ENCODE peak calls at places on chromosomes 5 and 9, in eight cellular contexts. L is GM23338, P is Panc1, D is K562, M is AG09309, A is brain microvascular endothelial cell, I is choroid plexus epithelial cell, T is spleen. U is an unnamed sample.

GRCh38 chr9:127570533-127571111 is 41.5 kb upstream of the STXBP1 start:
- DNase-seq in D (no peak), P (no peak), I (no peak), M (no peak), A (no peak), L (no peak), T (no peak), U (peak)

GRCh38 chr9:128169925-128170324 is 9.9 kb downstream of the BBLN start:
- DNase-seq in I (no peak), A (no peak), T (no peak), M (no peak), L (no peak), P (no peak), D (no peak), U (no peak)

GRCh38 chr5:14250094-14250777 is 107.1 kb downstream of the TRIO start:
- DNase-seq in P (no peak), I (peak), M (no peak), L (peak), A (peak), T (no peak), D (peak), U (peak)

GRCh38 chr5:16585028-16585667 is 31.6 kb downstream of the RETREG1 start:
- DNase-seq in I (no peak), T (no peak), D (peak), P (no peak), L (peak), M (no peak), A (no peak), U (no peak)

GRCh38 chr5:11385251-11385900 is 518.9 kb downstream of the CTNND2 start:
- DNase-seq in P (no peak), L (peak), D (no peak), T (no peak), I (no peak), A (no peak), M (no peak), U (no peak)

GRCh38 chr5:71830626-71831539 is 111.8 kb downstream of the CARTPT start:
- DNase-seq in D (no peak), I (peak), T (no peak), M (peak), P (no peak), L (peak), A (peak), U (peak)

GRCh38 chr9:77547113-77547731 is 100.9 kb downstream of the GNA14 start:
- DNase-seq in L (no peak), A (no peak), P (no peak), M (no peak), D (no peak), I (no peak), T (no peak), U (no peak)

GRCh38 chr5:43039468-43040286 is 442 bp downstream of the ANXA2R start:
- DNase-seq in D (peak), I (peak), L (peak), A (peak), M (no peak), T (peak), P (peak), U (peak)

GRCh38 chr5:14701556-14701955 is 37.0 kb downstream of the OTULIN start:
- DNase-seq in L (no peak), I (no peak), P (no peak), D (no peak), T (no peak), A (no peak), M (no peak), U (no peak)

GRCh38 chr5:116574682-116575634 is at the start of gene SEMA6A:
- DNase-seq in M (peak), L (peak), D (peak), A (peak), T (peak), P (no peak), I (peak), U (peak)

GRCh38 chr9:115202960-115203751 is 85.2 kb upstream of the TNC start:
- DNase-seq in P (no peak), A (peak), D (no peak), T (no peak), L (no peak), M (peak), I (peak), U (peak)

GRCh38 chr9:99593621-99594020 is 228.1 kb upstream of the NR4A3 start:
- DNase-seq in L (no peak), I (no peak), A (no peak), T (no peak), P (no peak), D (no peak), M (no peak), U (no peak)

GRCh38 chr5:157744055-157745011 is 821 bp downstream of the LSM11 start:
- DNase-seq in I (no peak), M (no peak), L (peak), A (no peak), D (peak), P (no peak), T (peak), U (no peak)

GRCh38 chr5:141785667-141786066 is 92.5 kb downstream of the PCDH1 start:
- DNase-seq in T (peak), L (no peak), A (no peak), D (no peak), M (no peak), I (no peak), P (no peak), U (no peak)

GRCh38 chr5:81288021-81288433 is 13.4 kb upstream of the ZCCHC9 start:
- DNase-seq in T (no peak), D (no peak), A (no peak), P (no peak), I (no peak), L (no peak), M (no peak), U (no peak)

GRCh38 chr5:56172225-56172624 is 60.9 kb downstream of the ANKRD55 start:
- DNase-seq in T (no peak), L (no peak), M (peak), I (peak), A (no peak), P (no peak), D (no peak), U (peak)

GRCh38 chr5:110398951-110399350 is 327.5 kb downstream of the TMEM232 start:
- DNase-seq in A (no peak), P (no peak), M (no peak), D (no peak), I (no peak), L (no peak), T (no peak), U (no peak)

GRCh38 chr9:36064448-36065037 is 27.8 kb downstream of the RECK start:
- DNase-seq in D (no peak), I (peak), T (no peak), A (peak), P (no peak), L (no peak), M (no peak), U (peak)

GRCh38 chr9:135507104-135508035 is 6.9 kb downstream of the MRPS2 start:
- DNase-seq in A (no peak), T (peak), L (no peak), I (no peak), D (no peak), M (no peak), P (no peak), U (no peak)

GRCh38 chr5:16411741-16412455 is 53.7 kb downstream of the ZNF622 start:
- DNase-seq in M (no peak), I (no peak), P (no peak), L (no peak), A (no peak), T (no peak), D (no peak), U (peak)

GRCh38 chr5:158074597-158074991 is 215.6 kb upstream of the CLINT1 start:
- DNase-seq in A (no peak), P (no peak), T (no peak), D (no peak), I (no peak), L (no peak), M (no peak), U (no peak)

GRCh38 chr9:70256123-70256551 is 2.6 kb upstream of the SMC5 start:
- DNase-seq in A (peak), I (peak), T (no peak), L (no peak), M (peak), D (peak), P (no peak), U (peak)

GRCh38 chr5:136836093-136836492 is 470.7 kb upstream of the TRPC7 start:
- DNase-seq in A (no peak), I (no peak), D (no peak), P (no peak), L (no peak), T (no peak), M (no peak), U (no peak)

GRCh38 chr5:74127377-74128338 is 501.7 kb downstream of the ARHGEF28 start:
- DNase-seq in P (no peak), D (no peak), I (peak), A (peak), L (peak), T (no peak), M (no peak), U (peak)

GRCh38 chr5:140220698-140221064 is 45.7 kb downstream of the CYSTM1 start:
- DNase-seq in M (no peak), P (no peak), A (no peak), D (no peak), I (no peak), T (no peak), L (no peak), U (no peak)

GRCh38 chr9:90929616-90930015 is 128.0 kb downstream of the SYK start:
- DNase-seq in L (no peak), A (no peak), I (no peak), T (no peak), M (no peak), D (no peak), P (no peak), U (no peak)

GRCh38 chr9:108665856-108666784 is 189.7 kb downstream of the ACTL7B start:
- DNase-seq in M (peak), D (no peak), I (no peak), T (no peak), A (no peak), P (no peak), L (no peak), U (peak)

GRCh38 chr5:88503065-88503394 is 234.4 kb upstream of the TMEM161B start:
- DNase-seq in M (no peak), D (no peak), T (no peak), L (no peak), P (no peak), I (peak), A (no peak), U (no peak)

GRCh38 chr5:62475072-62475471 is 62.5 kb downstream of the IPO11 start:
- DNase-seq in D (no peak), I (peak), M (no peak), P (no peak), T (no peak), L (no peak), A (peak), U (peak)

GRCh38 chr9:124800306-124801259 is 23.6 kb downstream of the OLFML2A start:
- DNase-seq in D (no peak), P (no peak), L (no peak), I (peak), A (no peak), M (no peak), T (peak), U (no peak)

GRCh38 chr9:120866651-120867050 is 10.3 kb downstream of the PHF19 start:
- DNase-seq in D (no peak), P (no peak), I (no peak), L (no peak), M (no peak), T (peak), A (no peak), U (no peak)

GRCh38 chr5:145478651-145479050 is 356.5 kb downstream of the PRELID2 start:
- DNase-seq in T (no peak), D (no peak), L (no peak), M (no peak), P (no peak), A (peak), I (peak), U (peak)

GRCh38 chr5:107580902-107581823 is 89.6 kb downstream of the EFNA5 start:
- DNase-seq in M (peak), L (no peak), T (no peak), I (peak), D (no peak), A (no peak), P (no peak), U (peak)

GRCh38 chr9:99726758-99727157 is 94.9 kb upstream of the NR4A3 start:
- DNase-seq in M (no peak), T (no peak), A (no peak), I (no peak), L (no peak), P (no peak), D (no peak), U (no peak)

GRCh38 chr9:10251490-10251889 is 361.3 kb downstream of the PTPRD start:
- DNase-seq in L (no peak), P (no peak), M (no peak), D (no peak), T (no peak), A (peak), I (peak), U (peak)

GRCh38 chr5:154474267-154474956 is 3.6 kb downstream of the HAND1 start:
- DNase-seq in P (no peak), A (no peak), T (no peak), D (no peak), L (peak), I (no peak), M (no peak), U (no peak)
- H3K4me3 ChIP-seq in P (no peak), A (no peak), T (no peak), D (no peak), L (peak), I (no peak), M (no peak), U (no peak)

GRCh38 chr9:132728497-132728896 is 58.2 kb downstream of the GTF3C4 start:
- DNase-seq in L (no peak), M (no peak), D (no peak), A (no peak), P (no peak), T (no peak), I (no peak), U (no peak)

GRCh38 chr9:132729235-132729890 is 59.1 kb downstream of the GTF3C4 start:
- DNase-seq in D (no peak), L (no peak), P (no peak), I (no peak), T (no peak), A (no peak), M (no peak), U (no peak)

GRCh38 chr9:132730054-132731033 is 60.1 kb downstream of the GTF3C4 start:
- DNase-seq in M (no peak), T (no peak), A (no peak), I (no peak), L (no peak), D (no peak), P (no peak), U (no peak)

GRCh38 chr9:132726561-132727150 is 56.4 kb downstream of the GTF3C4 start:
- DNase-seq in I (no peak), M (no peak), A (no peak), L (no peak), T (peak), P (no peak), D (no peak), U (no peak)

DNA sequence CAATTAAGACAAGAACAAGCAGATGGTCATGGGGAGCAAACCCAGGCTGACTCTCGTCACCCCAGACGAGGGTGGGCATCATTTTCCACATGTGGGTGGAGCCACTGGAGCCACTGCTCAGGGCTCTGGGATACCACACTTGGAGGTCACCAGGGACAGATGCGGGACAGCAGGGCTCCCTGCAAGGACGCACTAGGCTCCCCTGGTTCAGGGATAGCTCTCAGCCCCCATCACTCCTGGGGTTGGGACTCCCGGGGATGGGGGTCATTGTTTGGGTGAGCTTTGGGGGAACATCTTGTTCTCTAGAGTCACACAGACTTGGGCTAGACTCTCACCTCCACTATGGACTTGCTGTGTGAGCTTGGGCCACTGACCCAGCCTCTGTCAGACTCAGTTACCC is 57.8 kb downstream of the GTF3C4 start:
- DNase-seq in L (no peak), D (no peak), I (no peak), M (no peak), P (no peak), T (peak), A (no peak), U (no peak)
- TF ChIP-seq CTCF in L (no peak), D (no peak), I (no peak), M (no peak), P (no peak), T (no peak), A (no peak), U (no peak)

GRCh38 chr9:89309608-89310485 is 1.1 kb upstream of the CKS2 start:
- DNase-seq in D (no peak), M (no peak), P (no peak), L (peak), T (no peak), A (no peak), I (peak), U (peak)

GRCh38 chr9:89311346-89312153 is 555 bp downstream of the CKS2 start:
- DNase-seq in D (peak), T (no peak), L (no peak), M (no peak), A (no peak), P (no peak), I (peak), U (peak)

GRCh38 chr9:89312154-89312616 is 1.2 kb downstream of the CKS2 start:
- DNase-seq in M (no peak), P (no peak), D (no peak), I (peak), A (no peak), T (no peak), L (peak), U (peak)

GRCh38 chr9:89310486-89311345 is at the start of gene CKS2:
- DNase-seq in M (peak), P (peak), D (peak), I (peak), L (peak), T (peak), A (peak), U (peak)

GRCh38 chr9:89309166-89309565 is 1.8 kb upstream of the CKS2 start:
- DNase-seq in T (peak), A (no peak), P (no peak), L (no peak), I (peak), M (no peak), D (no peak), U (no peak)
- H3K4me3 ChIP-seq in T (no peak), A (no peak), P (no peak), L (peak), I (no peak), M (no peak), D (no peak), U (no peak)

GRCh38 chr5:96516631-96517071 is 83.6 kb upstream of the PCSK1 start:
- DNase-seq in D (no peak), I (no peak), P (no peak), T (no peak), L (no peak), M (no peak), A (no peak), U (peak)
- TF ChIP-seq CTCF in D (no peak), I (no peak), P (no peak), T (no peak), L (no peak), M (peak), A (no peak), U (peak)

GRCh38 chr9:82231411-82231810 is 242.8 kb downstream of the SPATA31D1 start:
- DNase-seq in T (no peak), I (no peak), A (no peak), L (no peak), D (no peak), M (no peak), P (no peak), U (no peak)

GRCh38 chr9:82234160-82234943 is 245.8 kb downstream of the SPATA31D1 start:
- DNase-seq in P (no peak), I (no peak), M (no peak), D (no peak), L (no peak), T (no peak), A (no peak), U (no peak)
- H3K4me3 ChIP-seq in P (no peak), I (no peak), M (no peak), D (no peak), L (no peak), T (no peak), A (no peak), U (no peak)